ENCODE peak calls at places on chromosomes 5 and 9, in four cellular contexts. One of them, this sample, is unnamed.
A peak's percentile ranks its signal among the peaks of the same experiment; 100 is the strongest.

GRCh38 chr9:128593039-128593438 is 40.7 kb downstream of the SPTAN1 start:
- DNase-seq in foreskin fibroblast: no peak
- DNase-seq in AG04450: no peak
- DNase-seq in lung: no peak
- DNase-seq in this sample: no peak

GRCh38 chr9:87080512-87081225 is 133.4 kb upstream of the GAS1 start:
- DNase-seq in foreskin fibroblast: no peak
- DNase-seq in AG04450: no peak
- DNase-seq in lung: no peak
- DNase-seq in this sample: no peak

GRCh38 chr5:1103505-1104326 is 8.1 kb downstream of the SLC12A7 start:
- DNase-seq in foreskin fibroblast: no peak
- DNase-seq in AG04450: no peak
- DNase-seq in lung: peak; percentile 63
- DNase-seq in this sample: peak; percentile 69

GRCh38 chr9:115133649-115134048 is 15.7 kb upstream of the TNC start:
- DNase-seq in foreskin fibroblast: peak; percentile 90
- DNase-seq in AG04450: peak; percentile 88
- DNase-seq in lung: no peak
- DNase-seq in this sample: no peak

GRCh38 chr5:93192107-93192506 is 388.9 kb downstream of the NR2F1-AS1 start:
- DNase-seq in foreskin fibroblast: peak; percentile 80
- DNase-seq in AG04450: peak; percentile 78
- DNase-seq in lung: no peak
- DNase-seq in this sample: no peak

GRCh38 chr5:78716221-78716620 is 67.6 kb upstream of the LHFPL2 start:
- DNase-seq in foreskin fibroblast: peak; percentile 25
- DNase-seq in AG04450: no peak
- DNase-seq in lung: no peak
- DNase-seq in this sample: no peak

GRCh38 chr5:62283856-62284255 is 22.1 kb upstream of the KIF2A start:
- DNase-seq in foreskin fibroblast: no peak
- DNase-seq in AG04450: no peak
- DNase-seq in lung: no peak
- DNase-seq in this sample: no peak

GRCh38 chr9:15231788-15232635 is 75.0 kb downstream of the TTC39B start:
- DNase-seq in foreskin fibroblast: no peak
- DNase-seq in AG04450: no peak
- DNase-seq in lung: no peak
- DNase-seq in this sample: no peak

GRCh38 chr9:89187950-89188349 is 9.3 kb upstream of the SHC3 start:
- DNase-seq in foreskin fibroblast: no peak
- DNase-seq in AG04450: no peak
- DNase-seq in lung: no peak
- DNase-seq in this sample: no peak

GRCh38 chr9:96555567-96556386 is 63.9 kb downstream of the CDC14B start:
- DNase-seq in foreskin fibroblast: peak; percentile 61
- DNase-seq in AG04450: no peak
- DNase-seq in lung: no peak
- DNase-seq in this sample: peak; percentile 28

GRCh38 chr5:9903806-9904205 is 273.7 kb upstream of the TAS2R1 start:
- DNase-seq in foreskin fibroblast: no peak
- DNase-seq in AG04450: no peak
- DNase-seq in lung: no peak
- DNase-seq in this sample: no peak

GRCh38 chr5:90888511-90889324 is 330.1 kb downstream of the ADGRV1 start:
- DNase-seq in foreskin fibroblast: no peak
- DNase-seq in AG04450: no peak
- DNase-seq in lung: no peak
- DNase-seq in this sample: no peak

GRCh38 chr5:51414516-51414915 is 31.3 kb downstream of the ISL1 start:
- DNase-seq in foreskin fibroblast: no peak
- DNase-seq in AG04450: no peak
- DNase-seq in lung: no peak
- DNase-seq in this sample: no peak

GRCh38 chr5:149767278-149767550 is 37.1 kb downstream of the PPARGC1B start:
- DNase-seq in foreskin fibroblast: no peak
- DNase-seq in AG04450: no peak
- DNase-seq in lung: no peak
- DNase-seq in this sample: no peak

GRCh38 chr5:1069720-1070088 is 42.2 kb downstream of the SLC12A7 start:
- DNase-seq in foreskin fibroblast: no peak
- DNase-seq in AG04450: no peak
- DNase-seq in lung: no peak
- DNase-seq in this sample: no peak

GRCh38 chr5:157665467-157666085 is 5.8 kb upstream of the C5orf52 start:
- DNase-seq in foreskin fibroblast: peak; percentile 40
- DNase-seq in AG04450: peak; percentile 48
- DNase-seq in lung: no peak
- DNase-seq in this sample: no peak

GRCh38 chr9:136726631-136727191 is 14.3 kb downstream of the DIPK1B start:
- DNase-seq in foreskin fibroblast: no peak
- DNase-seq in AG04450: no peak
- DNase-seq in lung: no peak
- DNase-seq in this sample: no peak

GRCh38 chr9:79685576-79685975 is 113.8 kb downstream of the TLE4 start:
- DNase-seq in foreskin fibroblast: no peak
- DNase-seq in AG04450: no peak
- DNase-seq in lung: no peak
- DNase-seq in this sample: no peak

GRCh38 chr5:132176987-132177386 is 50.7 kb downstream of the P4HA2 start:
- DNase-seq in foreskin fibroblast: no peak
- DNase-seq in AG04450: no peak
- DNase-seq in lung: no peak
- DNase-seq in this sample: no peak

GRCh38 chr5:96433066-96433447 is at the start of gene PCSK1:
- DNase-seq in foreskin fibroblast: no peak
- DNase-seq in AG04450: no peak
- DNase-seq in lung: no peak
- DNase-seq in this sample: no peak

GRCh38 chr9:72022846-72023245 is 37.6 kb downstream of the C9orf57 start:
- DNase-seq in foreskin fibroblast: peak; percentile 68
- DNase-seq in AG04450: peak; percentile 47
- DNase-seq in lung: no peak
- DNase-seq in this sample: no peak

GRCh38 chr9:127132921-127133647 is 10.6 kb upstream of the ANGPTL2 start:
- DNase-seq in foreskin fibroblast: no peak
- DNase-seq in AG04450: no peak
- DNase-seq in lung: no peak
- DNase-seq in this sample: no peak

GRCh38 chr9:110142868-110143866 is 64.8 kb downstream of the C9orf152 start:
- DNase-seq in foreskin fibroblast: no peak
- DNase-seq in AG04450: no peak
- DNase-seq in lung: no peak
- DNase-seq in this sample: no peak

GRCh38 chr5:174688441-174689354 is 35.7 kb upstream of the MSX2 start:
- DNase-seq in foreskin fibroblast: no peak
- DNase-seq in AG04450: no peak
- DNase-seq in lung: no peak
- DNase-seq in this sample: peak; percentile 63

GRCh38 chr5:154977409-154977808 is 36.1 kb upstream of the KIF4B start:
- DNase-seq in foreskin fibroblast: no peak
- DNase-seq in AG04450: no peak
- DNase-seq in lung: no peak
- DNase-seq in this sample: no peak

GRCh38 chr5:109409061-109409843 is 522 bp downstream of the PJA2 start:
- DNase-seq in foreskin fibroblast: peak; percentile 68
- DNase-seq in AG04450: no peak
- DNase-seq in lung: peak; percentile 70
- DNase-seq in this sample: peak; percentile 75

GRCh38 chr5:167352801-167353200 is 938.6 kb upstream of the WWC1 start:
- DNase-seq in foreskin fibroblast: no peak
- DNase-seq in AG04450: no peak
- DNase-seq in lung: no peak
- DNase-seq in this sample: no peak

GRCh38 chr9:99285965-99286364 is 63.9 kb downstream of the SEC61B start:
- DNase-seq in foreskin fibroblast: no peak
- DNase-seq in AG04450: no peak
- DNase-seq in lung: no peak
- DNase-seq in this sample: no peak

DNA sequence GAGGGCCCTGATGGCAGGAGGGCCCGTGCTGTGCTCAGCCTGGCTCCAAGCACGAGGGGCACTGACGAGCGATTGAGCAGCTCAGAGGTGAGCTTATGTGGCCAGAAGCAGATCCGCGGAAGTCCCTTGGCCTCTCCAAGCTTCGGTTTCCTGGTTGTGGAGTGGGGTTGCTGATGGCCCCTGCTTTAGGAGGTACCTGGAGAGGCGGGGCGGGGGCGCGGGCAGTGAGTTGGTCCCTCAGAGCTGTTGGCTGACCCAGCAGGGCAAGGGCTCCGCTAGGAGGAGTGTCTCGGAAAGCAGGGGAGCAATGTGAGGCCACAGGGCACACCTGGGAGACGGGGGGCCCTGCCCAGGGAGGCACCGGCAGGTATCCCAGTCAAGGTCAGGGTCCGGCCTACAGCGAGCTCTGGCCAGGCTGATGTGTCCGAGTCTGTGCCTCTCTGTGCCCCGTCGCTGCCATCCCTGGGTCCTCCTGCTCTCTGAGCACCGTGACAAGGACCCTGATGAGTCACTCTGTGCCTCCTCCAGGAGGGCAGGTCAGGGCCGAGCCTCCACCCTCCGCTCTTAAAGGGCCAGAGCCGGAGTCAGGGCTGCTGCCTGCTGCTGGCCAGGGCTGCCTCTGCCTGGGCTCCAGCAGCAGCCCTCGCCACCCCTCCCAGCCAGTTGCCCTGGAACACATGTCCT is 14.8 kb downstream of the NCS1 start:
- DNase-seq in foreskin fibroblast: peak; percentile 54
- DNase-seq in AG04450: no peak
- DNase-seq in lung: peak; percentile 61
- DNase-seq in this sample: no peak
- H3K4me3 ChIP-seq in foreskin fibroblast: no peak overlapping the region
- H3K4me3 ChIP-seq in AG04450: peak overlapping the region; percentile 10
- H3K4me3 ChIP-seq in lung: no peak overlapping the region
- H3K4me3 ChIP-seq in this sample: no peak overlapping the region

DNA sequence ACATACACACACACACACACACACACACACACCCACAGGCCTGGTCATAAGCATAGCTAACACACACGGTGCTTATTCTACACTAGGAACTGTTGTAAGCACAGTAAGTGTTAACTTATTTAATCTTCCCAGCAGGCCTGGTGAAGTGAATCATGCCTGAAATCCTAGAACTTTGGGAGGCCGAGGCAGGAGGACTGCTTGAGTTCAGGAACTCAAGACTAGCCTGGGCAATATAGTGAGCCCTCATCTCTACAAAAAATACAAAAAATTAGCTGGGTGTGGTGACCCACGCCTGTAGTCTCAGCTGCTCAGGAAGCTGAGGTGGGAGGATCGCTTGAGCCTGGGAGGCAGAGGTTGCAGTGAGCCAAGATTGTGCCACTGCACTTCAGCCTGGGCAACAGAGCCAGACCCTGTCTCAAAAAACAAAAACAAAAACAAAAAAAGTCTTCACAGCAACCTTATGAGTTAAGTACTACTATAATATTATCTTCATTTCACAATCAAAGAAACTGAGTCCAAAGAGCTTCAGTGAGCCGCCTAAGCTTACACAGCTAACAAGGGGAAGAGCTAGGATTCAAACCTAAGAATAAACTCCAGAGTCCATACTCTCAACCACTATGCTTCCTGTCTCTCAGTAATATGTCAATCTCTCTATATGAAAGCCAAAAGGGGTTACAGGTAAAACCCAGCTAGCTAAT is 2.3 kb downstream of the MEGF9 start:
- DNase-seq in foreskin fibroblast: no peak
- DNase-seq in AG04450: no peak
- DNase-seq in lung: no peak
- DNase-seq in this sample: no peak
- H3K4me3 ChIP-seq in foreskin fibroblast: peak overlapping the region; percentile 74
- H3K4me3 ChIP-seq in AG04450: peak overlapping the region; percentile 77
- H3K4me3 ChIP-seq in lung: peak overlapping the region; percentile 64
- H3K4me3 ChIP-seq in this sample: no peak overlapping the region

DNA sequence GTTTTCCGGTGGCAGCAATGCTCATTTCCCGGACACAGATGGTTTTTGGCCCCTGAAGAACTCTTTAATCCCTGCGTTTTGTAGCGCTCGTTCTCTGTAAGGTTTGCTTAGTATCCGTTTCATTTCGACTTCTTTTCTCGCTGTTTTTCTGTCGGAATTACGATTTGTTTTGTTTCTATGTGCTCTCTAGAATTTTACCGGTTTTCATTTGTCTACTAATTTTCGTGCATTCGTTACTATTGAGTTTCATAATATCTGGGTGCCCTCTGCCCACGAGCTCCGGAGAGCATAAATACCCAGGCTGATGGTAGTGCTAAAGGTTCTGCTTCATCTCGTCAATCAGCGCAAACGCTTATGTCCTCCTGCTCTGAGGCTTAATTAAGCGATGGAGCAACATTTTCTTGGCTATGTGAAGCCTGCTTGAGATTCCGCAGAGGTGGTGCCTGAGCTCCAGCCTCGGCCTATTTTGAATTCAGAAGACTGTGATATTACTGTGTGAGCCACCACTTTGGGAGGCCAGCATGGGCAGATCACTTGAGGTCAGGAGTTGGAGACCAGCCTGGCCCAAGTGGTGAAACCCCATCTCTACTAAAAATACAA is 44.9 kb downstream of the ANXA2R start:
- DNase-seq in foreskin fibroblast: no peak
- DNase-seq in AG04450: no peak
- DNase-seq in lung: no peak
- DNase-seq in this sample: no peak
- H3K4me3 ChIP-seq in foreskin fibroblast: peak overlapping the region; percentile 79
- H3K4me3 ChIP-seq in AG04450: peak overlapping the region; percentile 66
- H3K4me3 ChIP-seq in lung: no peak overlapping the region
- H3K4me3 ChIP-seq in this sample: no peak overlapping the region

DNA sequence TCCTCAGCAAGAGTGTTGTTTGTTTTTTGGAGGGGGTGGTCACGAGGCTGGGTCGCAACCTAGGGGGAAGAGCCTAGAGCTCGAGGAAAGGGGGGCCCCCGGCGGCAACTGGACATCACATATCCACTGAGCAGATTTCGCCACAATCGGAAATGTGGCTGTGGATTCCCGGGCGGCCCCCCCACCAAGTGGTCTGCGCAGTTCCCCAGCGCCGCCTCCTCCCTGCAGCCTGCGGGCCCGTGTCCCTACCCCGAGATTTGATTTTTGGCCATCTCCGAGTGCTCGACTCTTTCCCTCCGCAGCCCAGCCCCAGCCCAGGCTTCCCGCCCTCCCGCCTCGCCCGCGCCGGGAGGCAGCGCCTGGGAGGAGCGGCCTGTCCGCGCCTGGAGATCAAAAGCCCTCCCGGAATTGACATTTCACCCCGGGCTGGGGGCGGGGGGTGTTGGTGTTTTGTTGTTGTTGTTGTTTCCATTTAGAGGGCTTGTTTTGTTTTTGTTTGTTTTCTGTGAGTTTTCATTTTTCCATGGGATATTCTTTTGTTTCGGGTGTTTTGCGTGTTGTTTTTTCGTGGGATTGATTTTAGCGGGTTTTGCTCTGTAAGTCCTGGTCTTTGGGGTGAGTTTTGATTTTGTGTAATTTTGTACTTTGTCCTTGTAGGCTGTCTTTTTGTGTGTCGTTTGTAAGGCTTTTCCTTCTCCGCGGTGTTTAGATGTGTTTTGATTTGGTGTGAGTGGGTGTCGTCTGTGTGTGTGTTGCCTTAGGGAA is 1.6 kb upstream of the PAX5 start:
- DNase-seq in foreskin fibroblast: no peak
- DNase-seq in AG04450: no peak
- DNase-seq in lung: no peak
- DNase-seq in this sample: no peak
- H3K4me3 ChIP-seq in foreskin fibroblast: no peak overlapping the region
- H3K4me3 ChIP-seq in AG04450: no peak overlapping the region
- H3K4me3 ChIP-seq in lung: no peak overlapping the region
- H3K4me3 ChIP-seq in this sample: no peak overlapping the region

This sample was measured in lower leg skin.